ENCODE peak calls at places on chromosomes 3 and 15, in nine cellular contexts. T, H, J, D, U, N, Y, P and R are unnamed samples.

GRCh38 chr15:90664650-90665287 is 52.4 kb upstream of the BLM start:
- DNase-seq in H (no peak), Y (peak; percentile 78), U (no peak), J (no peak), N (no peak), T (no peak), P (no peak), D (no peak), R (peak; percentile 33)

GRCh38 chr3:183825380-183826161 is at the start of gene MAP6D1:
- DNase-seq in P (no peak), U (no peak), H (peak; percentile 83), N (peak; percentile 24), J (peak; percentile 9), Y (peak; percentile 61), D (peak; percentile 87), T (no peak), R (peak; percentile 80)

GRCh38 chr3:192835818-192836468 is 81.7 kb downstream of the MB21D2 start:
- DNase-seq in N (no peak), Y (no peak), P (no peak), U (no peak), T (no peak), H (peak; percentile 40), J (no peak), D (no peak), R (no peak)

GRCh38 chr3:149959443-149959842 is 11.3 kb downstream of the PFN2 start:
- DNase-seq in Y (no peak), H (no peak), P (no peak), U (no peak), D (no peak), T (no peak), N (no peak), J (no peak), R (no peak)

GRCh38 chr3:194219826-194220407 is 84.0 kb downstream of the HES1 start:
- DNase-seq in U (no peak), J (no peak), T (no peak), D (no peak), H (no peak), Y (no peak), P (no peak), N (no peak), R (no peak)

GRCh38 chr3:111919370-111920065 is 59.3 kb upstream of the ABHD10 start:
- DNase-seq in D (no peak), P (no peak), H (peak; percentile 60), T (no peak), Y (no peak), N (no peak), U (no peak), J (no peak), R (no peak)

GRCh38 chr3:182979103-182979697 is 1.1 kb downstream of the DCUN1D1 start:
- DNase-seq in U (peak; percentile 46), P (no peak), T (no peak), Y (no peak), N (no peak), J (no peak), D (peak; percentile 43), H (no peak), R (peak; percentile 66)

GRCh38 chr15:35430301-35430700 is 115.7 kb downstream of the DPH6 start:
- DNase-seq in H (no peak), T (no peak), J (no peak), Y (no peak), D (no peak), U (no peak), P (no peak), N (no peak), R (no peak)